ENCODE peak calls at places on chromosome 21, in five cellular contexts. F is RWPE1, H is kidney epithelial cell, U is astrocyte of the spinal cord, R is foreskin melanocyte. O is an unnamed sample.
A peak's percentile ranks its signal among the peaks of the same experiment; 100 is the strongest.

GRCh38 chr21:45381865-45382697 is 22.9 kb upstream of the COL18A1 start:
- DNase-seq in R (no peak), F (no peak), U (no peak), H (no peak), O (no peak)

GRCh38 chr21:45409466-45410150 is 4.6 kb downstream of the COL18A1 start:
- DNase-seq in H (no peak), R (no peak), F (peak; percentile 74), U (no peak), O (peak; percentile 47)

GRCh38 chr21:33124879-33125278 is 54.9 kb downstream of the OLIG1 start:
- DNase-seq in H (no peak), F (no peak), R (no peak), U (no peak), O (no peak)

GRCh38 chr21:41215856-41216408 is 48.0 kb downstream of the BACE2 start:
- DNase-seq in R (no peak), U (no peak), H (no peak), F (no peak), O (no peak)

GRCh38 chr21:25571726-25572121 is 35.6 kb downstream of the MRPL39 start:
- DNase-seq in R (no peak), H (no peak), F (no peak), U (no peak), O (no peak)

GRCh38 chr21:15617968-15618367 is 111.8 kb upstream of the USP25 start:
- DNase-seq in H (peak; percentile 18), U (peak; percentile 72), R (peak; percentile 89), F (peak; percentile 36), O (peak; percentile 70)

GRCh38 chr21:31538821-31539220 is 120.7 kb upstream of the SOD1 start:
- DNase-seq in R (no peak), H (no peak), U (no peak), F (no peak), O (no peak)

GRCh38 chr21:37800496-37801061 is 115.7 kb downstream of the KCNJ6 start:
- DNase-seq in U (no peak), F (no peak), H (no peak), R (no peak), O (no peak)

GRCh38 chr21:19684328-19684727 is 1280.7 kb upstream of the TMPRSS15 start:
- DNase-seq in U (no peak), F (no peak), R (no peak), H (no peak), O (no peak)

GRCh38 chr21:40546657-40547056 is 300.3 kb downstream of the DSCAM start:
- DNase-seq in H (no peak), U (no peak), R (no peak), F (no peak), O (no peak)

GRCh38 chr21:36733857-36734256 is 34.9 kb downstream of the SIM2 start:
- DNase-seq in H (no peak), U (no peak), R (no peak), F (no peak), O (no peak)

GRCh38 chr21:22343721-22344120 is 1345.5 kb downstream of the NCAM2 start:
- DNase-seq in U (no peak), F (no peak), H (no peak), R (no peak), O (no peak)

GRCh38 chr21:46202592-46203202 is 18.4 kb upstream of the SPATC1L start:
- DNase-seq in U (no peak), R (no peak), H (no peak), F (no peak), O (no peak)

GRCh38 chr21:34632498-34632897 is 17.6 kb upstream of the RCAN1 start:
- DNase-seq in R (no peak), H (no peak), U (no peak), F (no peak), O (no peak)

GRCh38 chr21:36113647-36114428 is 21.0 kb upstream of the CBR3 start:
- DNase-seq in F (no peak), H (no peak), R (no peak), U (no peak), O (no peak)

GRCh38 chr21:17612023-17612564 is 607 bp downstream of the BTG3 start:
- DNase-seq in H (no peak), U (no peak), F (peak; percentile 45), R (no peak), O (peak; percentile 15)